ENCODE peak calls at places on chromosomes 12 and 14, in four cellular contexts. T, F, G and I are unnamed samples.
A peak's percentile ranks its signal among the peaks of the same experiment; 100 is the strongest.

GRCh38 chr12:32482226-32482625 is 82.9 kb downstream of the FGD4 start:
- DNase-seq in G (no peak), F (no peak), T (no peak), I (peak; percentile 17)

GRCh38 chr14:35197015-35197414 is 74.7 kb downstream of the PRORP start:
- DNase-seq in G (no peak), F (no peak), T (no peak), I (no peak)

GRCh38 chr14:81157431-81157830 is 63.3 kb downstream of the GTF2A1 start:
- DNase-seq in F (no peak), T (no peak), G (no peak), I (no peak)

GRCh38 chr12:33247625-33248024 is 192.0 kb downstream of the SYT10 start:
- DNase-seq in G (no peak), T (no peak), F (no peak), I (no peak)

GRCh38 chr12:104134882-104135281 is 3.1 kb downstream of the NFYB start:
- DNase-seq in T (no peak), G (no peak), F (no peak), I (no peak)

GRCh38 chr12:25960176-25960575 is 1.7 kb downstream of the RASSF8 start:
- DNase-seq in F (no peak), T (no peak), G (peak; percentile 71), I (no peak)

GRCh38 chr12:84732941-84733340 is 179.7 kb downstream of the SLC6A15 start:
- DNase-seq in F (no peak), T (no peak), G (no peak), I (no peak)

GRCh38 chr12:53180931-53181645 is 363 bp upstream of the CSAD start:
- DNase-seq in T (peak; percentile 56), G (peak; percentile 93), F (no peak), I (peak; percentile 79)

GRCh38 chr12:66693901-66694513 is 15.1 kb upstream of the GRIP1 start:
- DNase-seq in G (no peak), F (peak; percentile 59), T (no peak), I (peak; percentile 12)

GRCh38 chr12:91183565-91183964 is 948 bp upstream of the DCN start:
- DNase-seq in G (no peak), T (no peak), F (no peak), I (no peak)

GRCh38 chr12:3578557-3578956 is 87.6 kb downstream of the PRMT8 start:
- DNase-seq in T (no peak), G (no peak), F (no peak), I (no peak)

GRCh38 chr12:113437729-113438100 is 15.5 kb downstream of the SDSL start:
- DNase-seq in T (no peak), G (no peak), F (no peak), I (no peak)

GRCh38 chr12:94112116-94112515 is 36.3 kb upstream of the PLXNC1 start:
- DNase-seq in T (no peak), F (no peak), G (no peak), I (no peak)

GRCh38 chr12:3677609-3678008 is 75.3 kb downstream of the CRACR2A start:
- DNase-seq in G (no peak), T (no peak), F (no peak), I (no peak)

GRCh38 chr12:87953257-87953860 is 75.8 kb downstream of the C12orf50 start:
- DNase-seq in T (no peak), F (peak; percentile 30), G (no peak), I (no peak)

GRCh38 chr12:11595080-11595479 is 54.4 kb upstream of the ETV6 start:
- DNase-seq in G (no peak), T (no peak), F (no peak), I (no peak)

GRCh38 chr14:100158566-100159106 is 809 bp downstream of the DEGS2 start:
- DNase-seq in T (no peak), F (no peak), G (peak; percentile 41), I (no peak)

GRCh38 chr12:111775205-111776193 is 8.8 kb downstream of the ALDH2 start:
- DNase-seq in T (no peak), F (no peak), G (peak; percentile 90), I (peak; percentile 48)

GRCh38 chr14:27205036-27205435 is 607.2 kb upstream of the NOVA1 start:
- DNase-seq in F (no peak), G (no peak), T (no peak), I (no peak)

GRCh38 chr14:33509927-33510535 is 440.8 kb downstream of the EGLN3 start:
- DNase-seq in T (no peak), G (no peak), F (no peak), I (no peak)

GRCh38 chr14:75375983-75376382 is 51.8 kb upstream of the JDP2 start:
- DNase-seq in T (no peak), G (no peak), F (no peak), I (no peak)

GRCh38 chr14:81523016-81523415 is 10.6 kb downstream of the SEL1L start:
- DNase-seq in F (no peak), G (no peak), T (no peak), I (no peak)

GRCh38 chr12:101328917-101329316 is 49.0 kb downstream of the UTP20 start:
- DNase-seq in G (no peak), T (no peak), F (no peak), I (no peak)

GRCh38 chr12:94100254-94100653 is 48.1 kb upstream of the PLXNC1 start:
- DNase-seq in F (no peak), G (no peak), T (no peak), I (no peak)

GRCh38 chr12:115752913-115753726 is 524.4 kb downstream of the MED13L start:
- DNase-seq in T (no peak), F (peak; percentile 79), G (no peak), I (peak; percentile 9)

GRCh38 chr14:91380610-91381371 is 36.8 kb downstream of the CCDC88C start:
- DNase-seq in T (no peak), G (peak; percentile 62), F (no peak), I (no peak)

GRCh38 chr14:68789798-68790655 is 2.8 kb downstream of the ZFP36L1 start:
- DNase-seq in F (no peak), T (no peak), G (peak; percentile 80), I (no peak)